ENCODE peak calls at places on chromosome 15, in seven cellular contexts. One of them, this sample, is unnamed.

GRCh38 chr15:72936691-72937679 is 115.3 kb upstream of the NEO1 start:
- DNase-seq in pancreas: no peak
- DNase-seq in CD4-positive, alpha-beta T cell: no peak
- DNase-seq in fibroblast of pulmonary artery: no peak
- DNase-seq in GM13977: no peak
- DNase-seq in Calu3: no peak
- DNase-seq in esophagus squamous epithelium: no peak
- DNase-seq in this sample: no peak

GRCh38 chr15:51649659-51650521 is 27.3 kb upstream of the DMXL2 start:
- DNase-seq in Calu3: peak
- DNase-seq in CD4-positive, alpha-beta T cell: no peak
- DNase-seq in esophagus squamous epithelium: no peak
- DNase-seq in GM13977: peak
- DNase-seq in fibroblast of pulmonary artery: peak
- DNase-seq in pancreas: peak
- DNase-seq in this sample: peak

GRCh38 chr15:52417501-52417900 is 111.2 kb downstream of the MYO5A start:
- DNase-seq in GM13977: no peak
- DNase-seq in CD4-positive, alpha-beta T cell: no peak
- DNase-seq in fibroblast of pulmonary artery: peak
- DNase-seq in esophagus squamous epithelium: no peak
- DNase-seq in Calu3: no peak
- DNase-seq in pancreas: no peak
- DNase-seq in this sample: no peak

GRCh38 chr15:69755571-69756310 is 303.1 kb downstream of the RPLP1 start:
- DNase-seq in GM13977: peak
- DNase-seq in pancreas: no peak
- DNase-seq in fibroblast of pulmonary artery: peak
- DNase-seq in CD4-positive, alpha-beta T cell: peak
- DNase-seq in Calu3: no peak
- DNase-seq in esophagus squamous epithelium: no peak
- DNase-seq in this sample: peak

GRCh38 chr15:78060232-78060631 is 17.3 kb downstream of the TBC1D2B start:
- DNase-seq in CD4-positive, alpha-beta T cell: no peak
- DNase-seq in Calu3: no peak
- DNase-seq in pancreas: no peak
- DNase-seq in GM13977: no peak
- DNase-seq in esophagus squamous epithelium: no peak
- DNase-seq in fibroblast of pulmonary artery: no peak
- DNase-seq in this sample: peak

GRCh38 chr15:77607111-77607893 is 25.4 kb downstream of the LINGO1 start:
- DNase-seq in pancreas: no peak
- DNase-seq in Calu3: no peak
- DNase-seq in esophagus squamous epithelium: no peak
- DNase-seq in fibroblast of pulmonary artery: peak
- DNase-seq in CD4-positive, alpha-beta T cell: no peak
- DNase-seq in GM13977: no peak
- DNase-seq in this sample: no peak

GRCh38 chr15:71627604-71628003 is 182.8 kb upstream of the NR2E3 start:
- DNase-seq in esophagus squamous epithelium: no peak
- DNase-seq in GM13977: no peak
- DNase-seq in fibroblast of pulmonary artery: no peak
- DNase-seq in Calu3: no peak
- DNase-seq in pancreas: no peak
- DNase-seq in CD4-positive, alpha-beta T cell: no peak
- DNase-seq in this sample: no peak

GRCh38 chr15:23038741-23039150 is 623 bp downstream of the TUBGCP5 start:
- DNase-seq in esophagus squamous epithelium: no peak
- DNase-seq in pancreas: no peak
- DNase-seq in GM13977: no peak
- DNase-seq in Calu3: no peak
- DNase-seq in fibroblast of pulmonary artery: peak
- DNase-seq in CD4-positive, alpha-beta T cell: no peak
- DNase-seq in this sample: no peak

GRCh38 chr15:87572381-87572780 is 684.2 kb downstream of the NTRK3 start:
- DNase-seq in fibroblast of pulmonary artery: no peak
- DNase-seq in CD4-positive, alpha-beta T cell: no peak
- DNase-seq in GM13977: no peak
- DNase-seq in Calu3: no peak
- DNase-seq in esophagus squamous epithelium: no peak
- DNase-seq in pancreas: no peak
- DNase-seq in this sample: no peak

GRCh38 chr15:96322401-96323249 is 7.9 kb upstream of the NR2F2 start:
- DNase-seq in CD4-positive, alpha-beta T cell: no peak
- DNase-seq in esophagus squamous epithelium: no peak
- DNase-seq in fibroblast of pulmonary artery: peak
- DNase-seq in Calu3: peak
- DNase-seq in pancreas: no peak
- DNase-seq in GM13977: peak
- DNase-seq in this sample: no peak

GRCh38 chr15:47959617-47960398 is 161.0 kb upstream of the SLC24A5 start:
- DNase-seq in CD4-positive, alpha-beta T cell: no peak
- DNase-seq in pancreas: no peak
- DNase-seq in esophagus squamous epithelium: no peak
- DNase-seq in Calu3: no peak
- DNase-seq in GM13977: no peak
- DNase-seq in fibroblast of pulmonary artery: no peak
- DNase-seq in this sample: no peak

GRCh38 chr15:47293763-47294162 is 423.5 kb upstream of the SEMA6D start:
- DNase-seq in pancreas: no peak
- DNase-seq in CD4-positive, alpha-beta T cell: no peak
- DNase-seq in GM13977: no peak
- DNase-seq in esophagus squamous epithelium: no peak
- DNase-seq in fibroblast of pulmonary artery: peak
- DNase-seq in Calu3: no peak
- DNase-seq in this sample: no peak

GRCh38 chr15:48972750-48973503 is 9.2 kb upstream of the SHC4 start:
- DNase-seq in Calu3: no peak
- DNase-seq in esophagus squamous epithelium: no peak
- DNase-seq in GM13977: no peak
- DNase-seq in CD4-positive, alpha-beta T cell: no peak
- DNase-seq in pancreas: no peak
- DNase-seq in fibroblast of pulmonary artery: no peak
- DNase-seq in this sample: no peak

GRCh38 chr15:93179072-93179471 is 90.1 kb upstream of the RGMA start:
- DNase-seq in fibroblast of pulmonary artery: no peak
- DNase-seq in CD4-positive, alpha-beta T cell: no peak
- DNase-seq in Calu3: peak
- DNase-seq in pancreas: no peak
- DNase-seq in GM13977: no peak
- DNase-seq in esophagus squamous epithelium: no peak
- DNase-seq in this sample: no peak

GRCh38 chr15:98207928-98208327 is 247.4 kb downstream of the ARRDC4 start:
- DNase-seq in Calu3: no peak
- DNase-seq in CD4-positive, alpha-beta T cell: no peak
- DNase-seq in pancreas: no peak
- DNase-seq in esophagus squamous epithelium: no peak
- DNase-seq in fibroblast of pulmonary artery: no peak
- DNase-seq in GM13977: no peak
- DNase-seq in this sample: no peak

GRCh38 chr15:39462691-39463090 is 118.2 kb upstream of the THBS1 start:
- DNase-seq in esophagus squamous epithelium: no peak
- DNase-seq in fibroblast of pulmonary artery: peak
- DNase-seq in Calu3: no peak
- DNase-seq in GM13977: no peak
- DNase-seq in pancreas: no peak
- DNase-seq in CD4-positive, alpha-beta T cell: no peak
- DNase-seq in this sample: no peak

GRCh38 chr15:72237286-72238224 is 6.6 kb upstream of the PKM start:
- DNase-seq in GM13977: peak
- DNase-seq in Calu3: peak
- DNase-seq in esophagus squamous epithelium: no peak
- DNase-seq in CD4-positive, alpha-beta T cell: peak
- DNase-seq in pancreas: no peak
- DNase-seq in fibroblast of pulmonary artery: peak
- DNase-seq in this sample: peak

GRCh38 chr15:37032091-37032775 is 68.1 kb downstream of the MEIS2 start:
- DNase-seq in CD4-positive, alpha-beta T cell: no peak
- DNase-seq in GM13977: no peak
- DNase-seq in esophagus squamous epithelium: no peak
- DNase-seq in pancreas: no peak
- DNase-seq in Calu3: no peak
- DNase-seq in fibroblast of pulmonary artery: peak
- DNase-seq in this sample: no peak

GRCh38 chr15:81373996-81374395 is at the start of gene TMC3:
- DNase-seq in CD4-positive, alpha-beta T cell: no peak
- DNase-seq in Calu3: no peak
- DNase-seq in pancreas: no peak
- DNase-seq in fibroblast of pulmonary artery: no peak
- DNase-seq in GM13977: no peak
- DNase-seq in esophagus squamous epithelium: no peak
- DNase-seq in this sample: no peak

GRCh38 chr15:98288091-98288590 is 327.6 kb downstream of the ARRDC4 start:
- DNase-seq in pancreas: no peak
- DNase-seq in esophagus squamous epithelium: no peak
- DNase-seq in GM13977: no peak
- DNase-seq in Calu3: no peak
- DNase-seq in CD4-positive, alpha-beta T cell: no peak
- DNase-seq in fibroblast of pulmonary artery: no peak
- DNase-seq in this sample: no peak

GRCh38 chr15:85452436-85452835 is 72.0 kb downstream of the AKAP13 start:
- DNase-seq in CD4-positive, alpha-beta T cell: no peak
- DNase-seq in GM13977: no peak
- DNase-seq in Calu3: no peak
- DNase-seq in esophagus squamous epithelium: no peak
- DNase-seq in fibroblast of pulmonary artery: no peak
- DNase-seq in pancreas: no peak
- DNase-seq in this sample: no peak

GRCh38 chr15:85454403-85454802 is 74.0 kb downstream of the AKAP13 start:
- DNase-seq in pancreas: no peak
- DNase-seq in esophagus squamous epithelium: no peak
- DNase-seq in CD4-positive, alpha-beta T cell: no peak
- DNase-seq in Calu3: peak
- DNase-seq in GM13977: no peak
- DNase-seq in fibroblast of pulmonary artery: no peak
- DNase-seq in this sample: no peak

GRCh38 chr15:85451099-85451700 is 70.8 kb downstream of the AKAP13 start:
- DNase-seq in GM13977: no peak
- DNase-seq in CD4-positive, alpha-beta T cell: no peak
- DNase-seq in fibroblast of pulmonary artery: no peak
- DNase-seq in Calu3: no peak
- DNase-seq in pancreas: no peak
- DNase-seq in esophagus squamous epithelium: no peak
- DNase-seq in this sample: no peak

GRCh38 chr15:85455851-85456250 is 75.4 kb downstream of the AKAP13 start:
- DNase-seq in Calu3: no peak
- DNase-seq in CD4-positive, alpha-beta T cell: no peak
- DNase-seq in esophagus squamous epithelium: no peak
- DNase-seq in GM13977: no peak
- DNase-seq in pancreas: no peak
- DNase-seq in fibroblast of pulmonary artery: no peak
- DNase-seq in this sample: no peak

DNA sequence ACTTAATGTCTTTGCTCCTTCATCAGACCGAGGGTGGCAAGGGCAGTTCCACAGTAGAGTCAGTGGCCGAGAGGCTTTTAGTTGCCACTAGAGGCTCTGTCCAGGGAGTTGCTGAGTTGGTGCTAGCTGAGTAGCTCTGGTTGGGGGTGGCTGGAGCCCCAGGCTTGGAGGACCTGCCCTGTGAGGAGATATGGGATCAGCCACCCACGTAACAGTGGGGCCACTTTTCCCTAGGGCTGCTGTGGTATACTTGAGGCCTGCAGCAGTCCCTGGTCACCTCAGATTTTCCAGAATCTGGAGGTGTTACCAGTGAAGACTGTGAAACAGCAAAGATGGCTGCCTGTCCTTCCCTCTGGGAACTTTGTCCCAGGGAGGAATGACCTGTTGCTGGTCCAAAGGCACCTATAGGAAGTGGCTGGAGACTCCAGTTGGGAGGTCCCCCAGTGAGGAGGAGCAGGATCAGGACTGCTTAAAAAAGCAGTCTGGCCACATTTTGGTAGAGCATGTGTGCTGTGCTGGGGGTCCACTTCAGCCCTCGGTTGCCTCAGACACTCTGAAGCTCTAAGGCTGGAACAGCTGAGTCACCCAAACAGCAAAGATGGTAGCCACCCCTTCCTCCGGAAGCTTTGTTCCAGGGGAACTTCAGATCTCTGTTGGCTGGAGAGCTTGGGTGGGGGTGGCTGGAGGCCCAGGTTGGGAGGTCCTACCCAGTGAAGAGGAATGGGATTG is 72.9 kb downstream of the AKAP13 start:
- DNase-seq in Calu3: no peak
- DNase-seq in pancreas: no peak
- DNase-seq in esophagus squamous epithelium: no peak
- DNase-seq in CD4-positive, alpha-beta T cell: no peak
- DNase-seq in fibroblast of pulmonary artery: no peak
- DNase-seq in GM13977: no peak
- DNase-seq in this sample: peak
- TF ChIP-seq CTCF in Calu3: no peak
- TF ChIP-seq CTCF in pancreas: no peak
- TF ChIP-seq CTCF in esophagus squamous epithelium: no peak
- TF ChIP-seq CTCF in CD4-positive, alpha-beta T cell: no peak
- TF ChIP-seq CTCF in fibroblast of pulmonary artery: no peak
- TF ChIP-seq CTCF in GM13977: peak
- TF ChIP-seq CTCF in this sample: no peak

GRCh38 chr15:56492786-56493555 is 28.0 kb upstream of the MNS1 start:
- DNase-seq in fibroblast of pulmonary artery: no peak
- DNase-seq in GM13977: no peak
- DNase-seq in Calu3: no peak
- DNase-seq in pancreas: no peak
- DNase-seq in esophagus squamous epithelium: no peak
- DNase-seq in CD4-positive, alpha-beta T cell: no peak
- DNase-seq in this sample: peak
- TF ChIP-seq CTCF in fibroblast of pulmonary artery: no peak
- TF ChIP-seq CTCF in GM13977: no peak
- TF ChIP-seq CTCF in Calu3: no peak
- TF ChIP-seq CTCF in pancreas: no peak
- TF ChIP-seq CTCF in esophagus squamous epithelium: no peak
- TF ChIP-seq CTCF in CD4-positive, alpha-beta T cell: no peak
- TF ChIP-seq CTCF in this sample: no peak

GRCh38 chr15:65303687-65304392 is 637 bp upstream of the RNU5B-1 start:
- DNase-seq in pancreas: peak
- DNase-seq in CD4-positive, alpha-beta T cell: peak
- DNase-seq in fibroblast of pulmonary artery: peak
- DNase-seq in GM13977: no peak
- DNase-seq in Calu3: peak
- DNase-seq in esophagus squamous epithelium: no peak
- DNase-seq in this sample: peak
- TF ChIP-seq CTCF in pancreas: no peak
- TF ChIP-seq CTCF in CD4-positive, alpha-beta T cell: peak
- TF ChIP-seq CTCF in fibroblast of pulmonary artery: no peak
- TF ChIP-seq CTCF in GM13977: no peak
- TF ChIP-seq CTCF in Calu3: peak
- TF ChIP-seq CTCF in esophagus squamous epithelium: no peak
- TF ChIP-seq CTCF in this sample: no peak

DNA sequence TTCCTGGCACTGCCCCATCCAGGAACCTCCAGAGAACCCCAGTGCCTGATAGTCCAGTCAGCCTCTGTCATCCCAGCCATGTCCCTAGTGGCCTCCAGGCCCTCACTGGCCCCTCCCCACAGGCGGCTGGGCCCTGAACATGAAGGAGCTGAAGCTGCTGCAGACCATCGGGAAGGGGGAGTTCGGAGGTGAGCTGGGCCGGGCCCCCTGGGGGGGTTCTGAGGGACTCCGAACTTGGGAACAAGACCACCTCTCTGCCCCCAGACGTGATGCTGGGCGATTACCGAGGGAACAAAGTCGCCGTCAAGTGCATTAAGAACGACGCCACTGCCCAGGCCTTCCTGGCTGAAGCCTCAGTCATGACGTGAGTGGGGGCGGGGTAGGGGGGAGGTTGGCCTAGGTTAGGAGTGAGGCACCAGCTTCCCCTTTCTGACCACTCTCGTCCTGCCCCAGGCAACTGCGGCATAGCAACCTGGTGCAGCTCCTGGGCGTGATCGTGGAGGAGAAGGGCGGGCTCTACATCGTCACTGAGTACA is 12.0 kb upstream of the LMAN1L start:
- DNase-seq in pancreas: no peak
- DNase-seq in GM13977: no peak
- DNase-seq in CD4-positive, alpha-beta T cell: no peak
- DNase-seq in Calu3: no peak
- DNase-seq in esophagus squamous epithelium: no peak
- DNase-seq in fibroblast of pulmonary artery: no peak
- DNase-seq in this sample: no peak
- TF ChIP-seq CTCF in pancreas: no peak
- TF ChIP-seq CTCF in GM13977: no peak
- TF ChIP-seq CTCF in CD4-positive, alpha-beta T cell: no peak
- TF ChIP-seq CTCF in Calu3: no peak
- TF ChIP-seq CTCF in esophagus squamous epithelium: no peak
- TF ChIP-seq CTCF in fibroblast of pulmonary artery: no peak
- TF ChIP-seq CTCF in this sample: no peak